ENCODE peak calls at places on chromosome 5, in ten cellular contexts. C is stomach, R is GM12864, K is AG04449, X is A549, P is IMR-90, D is heart right ventricle, E is AG04450, S is body of pancreas, H is adrenal gland. Q is an unnamed sample.

GRCh38 chr5:997711-998110 is 10.9 kb upstream of the NKD2 start:
- DNase-seq in C (no peak), R (no peak), K (no peak), X (no peak), P (no peak), D (no peak), E (no peak), S (peak), H (no peak), Q (peak)

GRCh38 chr5:33810491-33811120 is 81.2 kb downstream of the ADAMTS12 start:
- DNase-seq in C (no peak), R (no peak), K (no peak), X (no peak), P (peak), D (no peak), E (no peak), S (no peak), H (no peak), Q (no peak)

GRCh38 chr5:151676719-151677118 is 10.0 kb downstream of the SPARC start:
- DNase-seq in C (no peak), R (no peak), K (no peak), X (no peak), P (no peak), D (no peak), E (no peak), S (no peak), H (no peak), Q (no peak)

GRCh38 chr5:16600397-16600796 is 16.4 kb downstream of the RETREG1 start:
- DNase-seq in C (no peak), R (no peak), K (no peak), X (no peak), P (no peak), D (peak), E (no peak), S (no peak), H (peak), Q (peak)

GRCh38 chr5:56303511-56303910 is 70.4 kb upstream of the ANKRD55 start:
- DNase-seq in C (no peak), R (no peak), K (no peak), X (no peak), P (no peak), D (no peak), E (no peak), S (no peak), H (no peak), Q (no peak)

GRCh38 chr5:108753331-108753730 is 5.6 kb downstream of the FER start:
- DNase-seq in C (no peak), R (no peak), K (no peak), X (no peak), P (no peak), D (no peak), E (no peak), S (no peak), H (no peak), Q (no peak)

GRCh38 chr5:135834639-135835529 is at the start of gene SLC25A48:
- DNase-seq in C (peak), R (no peak), K (no peak), X (peak), P (peak), D (peak), E (no peak), S (peak), H (peak), Q (no peak)

GRCh38 chr5:179319741-179320281 is 25.4 kb downstream of the ADAMTS2 start:
- DNase-seq in C (no peak), R (no peak), K (no peak), X (no peak), P (peak), D (no peak), E (no peak), S (no peak), H (no peak), Q (no peak)

GRCh38 chr5:19837536-19838179 is 150.3 kb downstream of the CDH18 start:
- DNase-seq in C (no peak), R (no peak), K (peak), X (no peak), P (peak), D (no peak), E (no peak), S (no peak), H (no peak), Q (no peak)

GRCh38 chr5:6197427-6197826 is 180.9 kb downstream of the MED10 start:
- DNase-seq in C (no peak), R (no peak), K (no peak), X (no peak), P (no peak), D (no peak), E (no peak), S (no peak), H (no peak), Q (no peak)

GRCh38 chr5:591746-592145 is 20.4 kb upstream of the CEP72 start:
- DNase-seq in C (no peak), R (no peak), K (no peak), X (no peak), P (no peak), D (no peak), E (no peak), S (no peak), H (peak), Q (no peak)

GRCh38 chr5:110768138-110768845 is 29.5 kb downstream of the SLC25A46 start:
- DNase-seq in C (no peak), R (no peak), K (no peak), X (no peak), P (peak), D (no peak), E (no peak), S (no peak), H (no peak), Q (no peak)

GRCh38 chr5:79236970-79237734 is 1.2 kb downstream of the JMY start:
- DNase-seq in C (peak), R (no peak), K (no peak), X (peak), P (peak), D (peak), E (no peak), S (peak), H (peak), Q (peak)

GRCh38 chr5:149297340-149298023 is 25.8 kb downstream of the AFAP1L1 start:
- DNase-seq in C (no peak), R (no peak), K (no peak), X (no peak), P (peak), D (peak), E (no peak), S (no peak), H (no peak), Q (no peak)

GRCh38 chr5:87539839-87540238 is 127.1 kb upstream of the CCNH start:
- DNase-seq in C (no peak), R (no peak), K (no peak), X (no peak), P (no peak), D (no peak), E (no peak), S (no peak), H (no peak), Q (no peak)

GRCh38 chr5:149728303-149728702 is 1.8 kb upstream of the PPARGC1B start:
- DNase-seq in C (peak), R (no peak), K (no peak), X (no peak), P (no peak), D (no peak), E (no peak), S (no peak), H (no peak), Q (no peak)

GRCh38 chr5:89850516-89850865 is 559.1 kb downstream of the CETN3 start:
- DNase-seq in C (no peak), R (no peak), K (no peak), X (no peak), P (no peak), D (no peak), E (no peak), S (no peak), H (no peak), Q (no peak)

GRCh38 chr5:100902406-100903035 is 561 bp downstream of the ST8SIA4 start:
- DNase-seq in C (no peak), R (no peak), K (no peak), X (no peak), P (no peak), D (no peak), E (no peak), S (no peak), H (no peak), Q (no peak)

GRCh38 chr5:149345892-149346222 is 558 bp downstream of the GRPEL2 start:
- DNase-seq in C (no peak), R (no peak), K (no peak), X (no peak), P (peak), D (no peak), E (no peak), S (no peak), H (no peak), Q (no peak)

GRCh38 chr5:78605611-78606010 is 43.0 kb downstream of the LHFPL2 start:
- DNase-seq in C (no peak), R (no peak), K (no peak), X (no peak), P (no peak), D (no peak), E (no peak), S (no peak), H (no peak), Q (no peak)

GRCh38 chr5:53303105-53303504 is 177.3 kb upstream of the FST start:
- DNase-seq in C (no peak), R (no peak), K (no peak), X (no peak), P (peak), D (no peak), E (peak), S (no peak), H (no peak), Q (no peak)

GRCh38 chr5:124888050-124888506 is 141.6 kb upstream of the ZNF608 start:
- DNase-seq in C (no peak), R (no peak), K (no peak), X (peak), P (no peak), D (no peak), E (no peak), S (peak), H (no peak), Q (no peak)

GRCh38 chr5:119218830-119219782 is 136.7 kb upstream of the TNFAIP8 start:
- DNase-seq in C (no peak), R (no peak), K (no peak), X (no peak), P (peak), D (no peak), E (no peak), S (no peak), H (no peak), Q (no peak)

GRCh38 chr5:10538789-10539684 is 24.8 kb upstream of the ANKRD33B start:
- DNase-seq in C (no peak), R (no peak), K (no peak), X (no peak), P (no peak), D (no peak), E (no peak), S (no peak), H (no peak), Q (no peak)

GRCh38 chr5:10538103-10538788 is 25.6 kb upstream of the ANKRD33B start:
- DNase-seq in C (no peak), R (no peak), K (no peak), X (no peak), P (peak), D (no peak), E (no peak), S (no peak), H (no peak), Q (no peak)

GRCh38 chr5:10540036-10540544 is 23.8 kb upstream of the ANKRD33B start:
- DNase-seq in C (no peak), R (no peak), K (no peak), X (no peak), P (no peak), D (no peak), E (no peak), S (no peak), H (no peak), Q (no peak)

GRCh38 chr5:10541247-10541646 is 22.6 kb upstream of the ANKRD33B start:
- DNase-seq in C (no peak), R (no peak), K (no peak), X (no peak), P (no peak), D (no peak), E (no peak), S (no peak), H (no peak), Q (no peak)

GRCh38 chr5:10539685-10539998 is 24.2 kb upstream of the ANKRD33B start:
- DNase-seq in C (no peak), R (no peak), K (no peak), X (no peak), P (peak), D (no peak), E (no peak), S (no peak), H (no peak), Q (no peak)
- TF ChIP-seq CTCF in C (no peak), R (no peak), K (no peak), X (no peak), P (no peak), D (no peak), E (no peak), S (no peak), H (no peak), Q (no peak)

DNA sequence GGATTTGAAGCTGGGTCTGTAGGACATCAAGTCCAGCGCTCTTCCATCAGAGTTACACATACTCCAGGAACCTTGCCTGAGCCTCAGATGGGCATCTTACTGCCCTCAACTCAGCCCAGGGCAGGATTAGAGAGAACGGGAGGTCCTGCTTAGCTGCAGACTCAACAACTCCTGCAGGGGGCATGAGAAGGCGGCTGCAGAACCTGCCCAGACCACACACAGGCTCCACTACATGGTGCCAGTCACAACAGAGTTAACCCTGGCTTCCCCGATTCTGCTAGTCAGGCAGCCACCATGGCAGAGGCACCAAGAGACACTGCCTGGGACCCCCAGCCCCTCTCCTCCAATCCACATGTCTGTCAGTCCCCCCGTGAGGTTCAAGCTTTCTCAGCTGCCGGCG is 23.9 kb upstream of the CPLX2 start:
- DNase-seq in C (no peak), R (no peak), K (no peak), X (peak), P (peak), D (no peak), E (no peak), S (no peak), H (no peak), Q (no peak)
- TF ChIP-seq CTCF in C (no peak), R (peak), K (peak), X (peak), P (peak), D (peak), E (peak), S (no peak), H (no peak), Q (no peak)

GRCh38 chr5:73339165-73339564 is 109.4 kb downstream of the FOXD1 start:
- DNase-seq in C (no peak), R (no peak), K (no peak), X (no peak), P (no peak), D (no peak), E (no peak), S (no peak), H (no peak), Q (no peak)

GRCh38 chr5:73337586-73337985 is 111.0 kb downstream of the FOXD1 start:
- DNase-seq in C (no peak), R (no peak), K (no peak), X (no peak), P (no peak), D (no peak), E (no peak), S (no peak), H (no peak), Q (no peak)

GRCh38 chr5:73336366-73336765 is 112.2 kb downstream of the FOXD1 start:
- DNase-seq in C (no peak), R (no peak), K (no peak), X (no peak), P (peak), D (no peak), E (no peak), S (no peak), H (no peak), Q (no peak)

GRCh38 chr5:73339711-73340110 is 108.9 kb downstream of the FOXD1 start:
- DNase-seq in C (no peak), R (no peak), K (no peak), X (no peak), P (no peak), D (no peak), E (no peak), S (no peak), H (no peak), Q (no peak)

GRCh38 chr5:73338201-73339126 is 110.1 kb downstream of the FOXD1 start:
- DNase-seq in C (no peak), R (no peak), K (peak), X (no peak), P (peak), D (no peak), E (peak), S (no peak), H (no peak), Q (peak)
- TF ChIP-seq CTCF in C (no peak), R (no peak), K (no peak), X (no peak), P (no peak), D (no peak), E (no peak), S (no peak), H (no peak), Q (no peak)

DNA sequence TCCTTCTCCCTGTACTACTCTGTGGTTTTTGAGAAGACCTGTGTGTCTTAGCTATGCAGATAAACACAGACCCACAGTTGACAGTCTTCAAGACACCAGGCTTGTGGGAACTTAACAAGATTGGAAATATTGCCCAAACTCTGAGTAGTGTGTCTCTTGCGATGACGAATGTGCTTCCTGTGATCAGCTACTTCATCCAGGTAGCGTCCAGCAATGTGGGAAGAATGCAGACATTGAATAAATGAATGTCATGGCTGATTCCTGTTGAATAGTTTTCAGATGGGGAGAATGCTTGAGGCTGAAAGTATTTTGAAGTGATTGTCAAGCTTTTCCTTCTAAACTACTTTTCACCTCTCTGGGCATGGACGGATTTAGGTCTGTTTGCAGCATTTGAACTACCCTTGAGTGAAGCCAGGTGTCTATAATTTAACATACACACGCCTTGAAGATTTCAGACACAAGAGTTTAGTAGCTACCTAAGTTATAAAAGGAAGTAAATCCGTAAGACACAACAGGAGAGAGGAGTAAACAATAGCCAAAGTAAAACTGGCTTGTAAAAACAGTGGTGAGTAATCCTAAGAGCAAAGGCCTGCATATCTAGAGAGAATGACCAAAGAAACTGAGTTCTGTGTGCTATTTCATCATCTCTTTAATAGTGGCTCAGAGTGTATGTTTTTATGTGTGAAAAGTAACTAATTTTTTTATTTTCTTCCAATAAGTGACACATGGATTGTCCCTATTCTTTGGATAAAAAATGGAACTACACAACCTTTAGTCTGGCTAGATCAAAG is 30.0 kb upstream of the ARL14EPL start:
- DNase-seq in C (no peak), R (no peak), K (no peak), X (no peak), P (peak), D (no peak), E (no peak), S (no peak), H (no peak), Q (no peak)
- TF ChIP-seq CTCF in C (no peak), R (no peak), K (no peak), X (no peak), P (no peak), D (no peak), E (no peak), S (no peak), H (no peak), Q (no peak)

GRCh38 chr5:59433174-59433573 is 460.4 kb downstream of the PDE4D start:
- DNase-seq in C (no peak), R (no peak), K (no peak), X (no peak), P (no peak), D (no peak), E (no peak), S (no peak), H (no peak), Q (no peak)
- TF ChIP-seq CTCF in C (no peak), R (no peak), K (no peak), X (no peak), P (no peak), D (no peak), E (no peak), S (no peak), H (no peak), Q (no peak)

DNA sequence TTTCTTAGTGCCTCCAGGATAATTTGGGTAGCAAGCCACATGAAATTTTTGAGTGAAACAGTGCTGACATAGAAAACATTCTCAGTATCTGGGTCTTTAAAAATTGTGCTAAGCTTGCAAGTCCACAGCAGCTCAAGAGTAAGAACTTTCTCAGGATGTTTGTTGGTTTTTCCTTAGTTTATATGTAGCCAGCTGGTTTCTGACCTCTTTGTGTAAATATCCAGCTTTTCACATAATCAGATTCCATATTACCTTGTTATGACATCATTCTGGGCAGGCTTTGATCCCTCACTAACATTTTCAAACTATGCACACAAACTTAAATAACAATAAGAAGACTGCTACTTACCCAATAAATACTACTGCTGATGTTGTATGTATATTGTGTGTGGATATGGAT is 82.9 kb upstream of the VCAN start:
- DNase-seq in C (no peak), R (no peak), K (no peak), X (no peak), P (peak), D (no peak), E (peak), S (no peak), H (no peak), Q (no peak)
- TF ChIP-seq CTCF in C (no peak), R (no peak), K (no peak), X (no peak), P (no peak), D (no peak), E (no peak), S (no peak), H (no peak), Q (no peak)

GRCh38 chr5:147226512-147226911 is 8.3 kb upstream of the STK32A start:
- DNase-seq in C (no peak), R (no peak), K (no peak), X (no peak), P (no peak), D (no peak), E (no peak), S (no peak), H (no peak), Q (no peak)

GRCh38 chr5:147225938-147226337 is 8.9 kb upstream of the STK32A start:
- DNase-seq in C (no peak), R (no peak), K (no peak), X (no peak), P (no peak), D (no peak), E (no peak), S (no peak), H (no peak), Q (no peak)

GRCh38 chr5:147223343-147223742 is 11.5 kb upstream of the STK32A start:
- DNase-seq in C (no peak), R (no peak), K (no peak), X (no peak), P (no peak), D (no peak), E (no peak), S (no peak), H (no peak), Q (no peak)

DNA sequence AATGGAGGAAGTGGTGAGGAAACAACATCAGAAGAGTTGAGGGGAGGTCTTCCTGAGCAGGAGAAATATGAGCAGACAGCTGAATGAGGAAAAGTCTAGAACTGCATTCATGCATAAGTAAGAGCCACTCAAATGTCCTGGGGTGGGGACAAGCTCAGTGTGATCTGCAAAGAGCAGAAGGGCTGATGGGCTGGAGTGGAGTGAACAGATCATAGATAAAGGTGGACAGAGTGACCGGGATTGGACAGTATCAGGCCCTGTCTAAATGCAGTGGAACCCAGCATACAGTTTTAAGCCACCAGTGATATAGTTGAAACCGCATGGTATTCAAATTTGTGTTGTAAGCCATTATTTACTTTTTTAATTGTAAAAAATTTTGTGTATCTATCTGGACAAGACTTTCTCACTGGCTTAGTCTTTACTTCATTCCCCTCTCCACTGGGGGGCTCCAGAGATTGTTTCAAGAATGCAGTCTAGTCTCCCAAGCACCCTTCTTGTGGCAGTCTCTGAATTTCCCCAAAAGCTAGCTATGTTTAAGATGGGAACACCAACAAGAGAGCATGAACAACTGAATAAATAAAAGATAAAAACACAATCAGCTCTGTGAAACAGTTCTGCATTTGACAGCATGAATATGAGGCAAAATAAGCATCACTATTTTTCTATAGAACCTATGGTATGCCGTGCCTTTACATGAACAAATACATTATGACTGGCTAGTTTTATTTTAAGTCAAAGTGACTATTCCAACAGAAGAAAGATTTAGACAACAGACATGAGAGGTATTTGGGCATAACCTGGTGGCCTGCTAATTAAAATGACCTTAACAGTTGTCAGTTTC is 10.7 kb upstream of the STK32A start:
- DNase-seq in C (peak), R (no peak), K (peak), X (peak), P (peak), D (peak), E (no peak), S (peak), H (peak), Q (peak)
- TF ChIP-seq CTCF in C (peak), R (peak), K (peak), X (peak), P (peak), D (peak), E (peak), S (peak), H (peak), Q (peak)